ENCODE peak calls at places on chromosomes 4 and X, in six cellular contexts. V is choroid plexus epithelial cell, J is transverse colon, O is psoas muscle, C is cardiac fibroblast, Y is upper lobe of right lung. X is an unnamed sample.

GRCh38 chr4:57100979-57101629 is 9.1 kb downstream of the IGFBP7 start:
- DNase-seq in V (peak; percentile 44), J (no peak), O (no peak), C (peak; percentile 32), Y (no peak), X (no peak)

GRCh38 chr4:2728221-2728620 is 27.9 kb downstream of the TNIP2 start:
- DNase-seq in V (no peak), J (no peak), O (no peak), C (no peak), Y (no peak), X (no peak)

GRCh38 chrX:133943507-133943906 is 41.9 kb downstream of the GPC3 start:
- DNase-seq in V (no peak), J (no peak), O (no peak), C (no peak), Y (no peak), X (no peak)

GRCh38 chrX:27336466-27337091 is 126.6 kb downstream of the PPP4R3C start:
- DNase-seq in V (peak; percentile 25), J (peak; percentile 42), O (no peak), C (peak; percentile 25), Y (no peak), X (peak; percentile 33)

GRCh38 chr4:183443609-183444148 is 757 bp upstream of the CDKN2AIP start:
- DNase-seq in V (peak; percentile 64), J (no peak), O (no peak), C (no peak), Y (no peak), X (peak; percentile 61)

GRCh38 chr4:127586922-127587571 is 45.7 kb upstream of the INTU start:
- DNase-seq in V (peak; percentile 74), J (no peak), O (no peak), C (peak; percentile 55), Y (no peak), X (peak; percentile 21)

GRCh38 chr4:20773144-20773997 is 73.1 kb downstream of the PACRGL start:
- DNase-seq in V (peak; percentile 83), J (peak; percentile 20), O (peak; percentile 12), C (peak; percentile 80), Y (no peak), X (peak; percentile 37)

GRCh38 chr4:68250151-68250930 is 4.8 kb upstream of the TMPRSS11B start:
- DNase-seq in V (no peak), J (no peak), O (no peak), C (no peak), Y (no peak), X (peak; percentile 51)

GRCh38 chr4:173121044-173121685 is 47.4 kb upstream of the GALNT7 start:
- DNase-seq in V (peak; percentile 67), J (peak; percentile 48), O (peak; percentile 15), C (peak; percentile 60), Y (no peak), X (no peak)

GRCh38 chrX:134365923-134366322 is 94.0 kb upstream of the HPRT1 start:
- DNase-seq in V (no peak), J (no peak), O (no peak), C (no peak), Y (no peak), X (no peak)

GRCh38 chrX:38561951-38562719 is 793 bp downstream of the TSPAN7 start:
- DNase-seq in V (no peak), J (peak; percentile 22), O (peak; percentile 29), C (no peak), Y (peak; percentile 63), X (peak; percentile 18)

GRCh38 chr4:4574792-4575191 is 32.9 kb upstream of the STX18 start:
- DNase-seq in V (peak; percentile 98), J (peak; percentile 47), O (peak; percentile 38), C (peak; percentile 96), Y (peak; percentile 69), X (peak; percentile 13)

GRCh38 chrX:71930298-71930697 is 19.7 kb downstream of the NHSL2 start:
- DNase-seq in V (no peak), J (no peak), O (no peak), C (peak; percentile 36), Y (no peak), X (no peak)

GRCh38 chr4:138113819-138114415 is 128.2 kb downstream of the SLC7A11 start:
- DNase-seq in V (peak; percentile 69), J (no peak), O (no peak), C (peak; percentile 83), Y (no peak), X (no peak)

GRCh38 chr4:141702472-141703182 is 66.2 kb downstream of the IL15 start:
- DNase-seq in V (peak; percentile 70), J (no peak), O (peak; percentile 26), C (peak; percentile 30), Y (no peak), X (peak; percentile 7)

GRCh38 chr4:97123573-97123972 is 1019.7 kb downstream of the STPG2 start:
- DNase-seq in V (no peak), J (no peak), O (no peak), C (no peak), Y (no peak), X (no peak)

GRCh38 chr4:26724522-26724921 is 136.1 kb upstream of the STIM2 start:
- DNase-seq in V (no peak), J (no peak), O (no peak), C (no peak), Y (no peak), X (no peak)

GRCh38 chr4:79917246-79917645 is 155.8 kb downstream of the ANTXR2 start:
- DNase-seq in V (peak; percentile 76), J (peak; percentile 22), O (peak; percentile 16), C (peak; percentile 79), Y (no peak), X (peak; percentile 78)

GRCh38 chrX:9260603-9261002 is 204.3 kb upstream of the TBL1X start:
- DNase-seq in V (no peak), J (no peak), O (no peak), C (no peak), Y (no peak), X (peak; percentile 4)

GRCh38 chrX:38860106-38861013 is 59.1 kb downstream of the MID1IP1 start:
- DNase-seq in V (no peak), J (no peak), O (no peak), C (no peak), Y (no peak), X (peak; percentile 71)

GRCh38 chr4:159137176-159137575 is 34.3 kb downstream of the RAPGEF2 start:
- DNase-seq in V (no peak), J (peak; percentile 27), O (no peak), C (no peak), Y (no peak), X (no peak)

GRCh38 chrX:15797707-15798106 is 7.4 kb downstream of the ZRSR2 start:
- DNase-seq in V (no peak), J (no peak), O (no peak), C (no peak), Y (no peak), X (no peak)

GRCh38 chr4:48027653-48028052 is 11.1 kb downstream of the NIPAL1 start:
- DNase-seq in V (no peak), J (no peak), O (no peak), C (no peak), Y (no peak), X (no peak)

GRCh38 chr4:107740381-107740780 is 20.3 kb upstream of the PAPSS1 start:
- DNase-seq in V (peak; percentile 69), J (no peak), O (no peak), C (peak; percentile 45), Y (no peak), X (no peak)
- TF ChIP-seq CTCF in V (peak; percentile 55), J (no peak), O (peak; percentile 19), C (peak; percentile 13), Y (peak; percentile 23), X (no peak)

GRCh38 chr4:30461218-30461617 is 259.0 kb upstream of the PCDH7 start:
- DNase-seq in V (no peak), J (no peak), O (no peak), C (no peak), Y (no peak), X (peak; percentile 7)

GRCh38 chr4:30460818-30461217 is 259.4 kb upstream of the PCDH7 start:
- DNase-seq in V (no peak), J (no peak), O (no peak), C (no peak), Y (no peak), X (no peak)
- TF ChIP-seq CTCF in V (no peak), J (no peak), O (no peak), C (no peak), Y (no peak), X (no peak)

DNA sequence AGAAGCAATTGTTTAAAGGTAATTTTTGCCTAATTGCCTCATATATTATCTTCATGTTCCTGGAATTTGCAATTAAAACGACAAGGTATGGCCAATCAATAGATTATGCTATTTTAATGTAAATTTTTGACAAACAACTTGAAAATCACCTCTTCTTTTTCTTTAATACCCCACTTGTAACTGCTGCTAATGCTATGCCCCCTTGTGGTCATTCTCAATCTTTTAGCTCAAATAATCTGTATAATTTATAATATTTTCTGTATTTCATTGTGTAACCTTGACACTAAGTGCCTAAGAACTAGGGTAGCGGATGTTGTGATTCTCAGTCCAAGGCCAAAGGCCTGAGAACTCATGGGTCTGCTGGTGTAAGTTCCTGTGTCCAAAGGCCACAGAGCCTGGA is 831.7 kb upstream of the POU3F4 start:
- DNase-seq in V (peak; percentile 18), J (no peak), O (no peak), C (peak; percentile 10), Y (no peak), X (no peak)
- TF ChIP-seq CTCF in V (no peak), J (no peak), O (peak; percentile 18), C (peak; percentile 2), Y (no peak), X (no peak)

GRCh38 chr4:961651-962230 is 11.6 kb downstream of the DGKQ start:
- DNase-seq in V (no peak), J (peak; percentile 78), O (no peak), C (no peak), Y (no peak), X (no peak)

GRCh38 chr4:960736-961650 is 12.4 kb downstream of the DGKQ start:
- DNase-seq in V (no peak), J (no peak), O (no peak), C (no peak), Y (no peak), X (no peak)

GRCh38 chr4:963276-964225 is 9.8 kb downstream of the DGKQ start:
- DNase-seq in V (no peak), J (peak; percentile 62), O (no peak), C (no peak), Y (no peak), X (no peak)

GRCh38 chr4:964346-965025 is 8.9 kb downstream of the DGKQ start:
- DNase-seq in V (no peak), J (no peak), O (no peak), C (no peak), Y (no peak), X (no peak)

DNA sequence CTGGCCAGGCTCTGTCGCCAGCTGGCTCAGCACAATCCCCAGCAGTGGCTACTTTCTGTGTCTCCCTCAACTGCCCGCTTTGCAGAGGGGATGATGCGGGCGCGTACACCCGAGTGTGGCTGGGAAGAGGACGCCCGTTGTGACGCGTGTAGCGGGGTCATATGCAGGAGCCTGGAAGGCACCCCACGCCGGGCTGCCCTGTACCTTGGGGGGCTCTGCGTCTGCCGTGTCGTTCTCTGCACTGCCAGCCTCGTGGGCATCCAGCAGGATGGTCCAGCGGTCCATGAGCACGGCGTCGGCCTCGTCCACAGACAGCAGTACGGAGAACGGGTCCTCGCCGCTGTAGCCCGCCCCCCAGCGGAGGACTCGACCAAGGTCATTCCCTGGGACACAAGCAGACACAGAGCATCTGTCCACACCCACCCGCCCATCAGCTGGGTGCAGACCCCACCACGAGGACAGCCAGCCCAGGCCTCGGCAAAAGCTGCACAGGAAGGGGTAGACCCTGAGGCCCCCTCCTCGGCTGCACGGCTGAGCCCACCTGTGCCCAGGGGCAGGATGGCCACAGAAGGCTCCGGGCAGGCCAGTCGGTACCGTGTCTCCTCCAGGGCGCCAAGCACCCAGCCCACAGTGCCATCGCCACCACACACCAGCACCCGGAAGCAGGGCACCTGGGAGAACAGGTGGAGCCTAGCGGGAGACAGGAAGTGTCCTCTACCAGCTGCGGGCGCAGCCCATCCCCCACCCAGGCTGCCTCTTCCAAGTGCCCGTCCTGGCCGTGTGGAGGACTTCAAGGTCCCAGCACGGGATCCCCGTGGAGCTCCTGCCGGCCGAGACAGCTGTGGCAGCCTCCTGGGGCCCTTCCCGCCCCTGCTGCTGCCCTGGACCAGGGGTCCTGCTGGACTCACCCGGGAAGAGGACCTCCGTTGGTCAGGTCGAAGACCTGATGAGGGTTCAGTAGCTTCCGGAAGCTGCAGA is 10.8 kb downstream of the DGKQ start:
- DNase-seq in V (no peak), J (peak; percentile 85), O (no peak), C (no peak), Y (no peak), X (no peak)
- TF ChIP-seq CTCF in V (no peak), J (no peak), O (no peak), C (no peak), Y (no peak), X (no peak)